ENCODE peak calls at places on chromosomes 16 and 17, in ten cellular contexts. J, E, S, Z, G, H, K, C, T and L are unnamed samples.

GRCh38 chr16:17238285-17239028 is 232.3 kb downstream of the XYLT1 start:
- DNase-seq in J (no peak), E (no peak), S (no peak), Z (no peak), G (no peak), H (no peak), K (peak; percentile 58), C (no peak), T (no peak), L (no peak)

GRCh38 chr17:19705771-19706770 is 10.3 kb downstream of the SLC47A2 start:
- DNase-seq in J (no peak), E (no peak), S (no peak), Z (no peak), G (peak; percentile 54), H (no peak), K (no peak), C (peak; percentile 35), T (peak; percentile 70), L (peak; percentile 70)

GRCh38 chr16:87053016-87053982 is 263.9 kb downstream of the C16orf95 start:
- DNase-seq in J (no peak), E (no peak), S (no peak), Z (peak; percentile 68), G (no peak), H (no peak), K (no peak), C (no peak), T (no peak), L (peak; percentile 65)

GRCh38 chr17:78915872-78916632 is 9.1 kb downstream of the TIMP2 start:
- DNase-seq in J (peak; percentile 67), E (no peak), S (no peak), Z (no peak), G (no peak), H (no peak), K (no peak), C (no peak), T (peak; percentile 90), L (no peak)

GRCh38 chr17:65268832-65269231 is 131.7 kb downstream of the RGS9 start:
- DNase-seq in J (no peak), E (no peak), S (no peak), Z (no peak), G (no peak), H (no peak), K (no peak), C (no peak), T (no peak), L (no peak)

GRCh38 chr17:76843703-76844484 is 24.3 kb upstream of the MGAT5B start:
- DNase-seq in J (peak; percentile 63), E (no peak), S (no peak), Z (no peak), G (peak; percentile 20), H (no peak), K (no peak), C (no peak), T (no peak), L (no peak)

GRCh38 chr17:78728495-78728894 is 53.6 kb downstream of the CYTH1 start:
- DNase-seq in J (no peak), E (no peak), S (no peak), Z (no peak), G (no peak), H (no peak), K (no peak), C (no peak), T (no peak), L (no peak)

GRCh38 chr17:80664217-80664780 is 119.7 kb downstream of the RPTOR start:
- DNase-seq in J (no peak), E (no peak), S (no peak), Z (no peak), G (no peak), H (no peak), K (no peak), C (no peak), T (no peak), L (no peak)

GRCh38 chr16:70804153-70804728 is 3.3 kb upstream of the VAC14 start:
- DNase-seq in J (peak; percentile 79), E (no peak), S (no peak), Z (no peak), G (no peak), H (no peak), K (peak; percentile 18), C (no peak), T (no peak), L (no peak)

GRCh38 chr17:72657467-72658317 is 434.8 kb downstream of the SLC39A11 start:
- DNase-seq in J (peak; percentile 70), E (no peak), S (no peak), Z (peak; percentile 22), G (no peak), H (no peak), K (no peak), C (peak; percentile 39), T (no peak), L (no peak)

GRCh38 chr17:39209317-39210092 is 9.4 kb downstream of the RPL19 start:
- DNase-seq in J (peak; percentile 44), E (peak; percentile 50), S (peak; percentile 55), Z (peak; percentile 77), G (peak; percentile 67), H (peak; percentile 86), K (peak; percentile 80), C (no peak), T (peak; percentile 91), L (peak; percentile 57)

GRCh38 chr16:74438492-74438979 is 17.3 kb upstream of the CLEC18B start:
- DNase-seq in J (no peak), E (no peak), S (no peak), Z (no peak), G (no peak), H (no peak), K (peak; percentile 66), C (no peak), T (no peak), L (no peak)

GRCh38 chr16:5058476-5058875 is 7.3 kb downstream of the C16orf89 start:
- DNase-seq in J (peak; percentile 26), E (no peak), S (no peak), Z (peak; percentile 96), G (no peak), H (no peak), K (no peak), C (no peak), T (no peak), L (peak; percentile 87)

GRCh38 chr16:88902744-88903143 is 36.3 kb upstream of the PABPN1L start:
- DNase-seq in J (no peak), E (no peak), S (no peak), Z (no peak), G (no peak), H (no peak), K (no peak), C (no peak), T (no peak), L (no peak)

GRCh38 chr16:3971261-3971660 is 90.7 kb upstream of the CREBBP start:
- DNase-seq in J (no peak), E (no peak), S (no peak), Z (no peak), G (no peak), H (no peak), K (no peak), C (no peak), T (no peak), L (no peak)

GRCh38 chr16:75758215-75758614 is 31.9 kb upstream of the CPHXL start:
- DNase-seq in J (peak; percentile 61), E (no peak), S (no peak), Z (no peak), G (no peak), H (no peak), K (no peak), C (no peak), T (no peak), L (no peak)